ENCODE peak calls at places on chromosomes 12 and 14, in seven cellular contexts. A is A673, M is foreskin keratinocyte, V is heart left ventricle, U is psoas muscle, D is heart right ventricle, F is lower lobe of right lung. C is an unnamed sample. For H3K4me1, the result is how much of the 10 kb centered on the place peaks cover.

GRCh38 chr14:99602054-99602787 is 1.8 kb downstream of the CCDC85C start:
- DNase-seq in M (no peak), F (peak), A (peak), U (no peak), D (no peak), V (no peak), C (no peak)

GRCh38 chr12:132208153-132208823 is 64.0 kb downstream of the NOC4L start:
- DNase-seq in U (no peak), D (no peak), A (no peak), V (no peak), F (no peak), M (no peak), C (no peak)

GRCh38 chr14:73180385-73180805 is 44.1 kb downstream of the PSEN1 start:
- DNase-seq in U (no peak), D (no peak), V (no peak), F (no peak), A (peak), M (peak), C (no peak)

GRCh38 chr14:74400328-74400727 is 25.7 kb downstream of the SYNDIG1L start:
- DNase-seq in M (no peak), D (no peak), A (peak), V (no peak), U (no peak), F (no peak), C (peak)

GRCh38 chr12:50174971-50175715 is 8.0 kb upstream of the CERS5 start:
- DNase-seq in F (no peak), U (no peak), M (no peak), D (no peak), V (no peak), A (peak), C (peak)

GRCh38 chr12:13222076-13222475 is 25.6 kb downstream of the EMP1 start:
- DNase-seq in D (peak), V (peak), A (no peak), M (no peak), F (no peak), U (peak), C (no peak)

GRCh38 chr14:70808402-70809237 is 693 bp downstream of the MAP3K9 start:
- DNase-seq in F (peak), V (peak), M (no peak), D (peak), U (peak), A (peak), C (peak)

GRCh38 chr14:76203086-76204001 is 51.6 kb downstream of the GPATCH2L start:
- DNase-seq in M (peak), F (no peak), V (no peak), U (no peak), A (no peak), D (no peak), C (no peak)

GRCh38 chr12:95258146-95258545 is 40.5 kb downstream of the VEZT start:
- DNase-seq in F (no peak), V (no peak), U (no peak), D (no peak), M (peak), A (no peak), C (no peak)

GRCh38 chr12:131642771-131643170 is 68.1 kb upstream of the SFSWAP start:
- DNase-seq in D (no peak), V (no peak), F (no peak), A (no peak), M (no peak), U (no peak), C (no peak)

GRCh38 chr14:69685217-69685616 is 73.8 kb downstream of the SUSD6 start:
- DNase-seq in A (no peak), D (no peak), F (no peak), V (no peak), M (peak), U (no peak), C (peak)

GRCh38 chr12:3251691-3252090 is 174.5 kb downstream of the TSPAN9 start:
- DNase-seq in D (peak), V (peak), M (no peak), F (no peak), A (no peak), U (no peak), C (peak)

GRCh38 chr12:127670294-127670693 is 596.7 kb upstream of the TMEM132C start:
- DNase-seq in V (no peak), D (no peak), A (no peak), F (no peak), M (no peak), U (no peak), C (no peak)
- H3K27ac ChIP-seq in V (no peak), D (no peak), A (no peak), F (no peak), M (no peak), U (no peak), C (no peak)

GRCh38 chr14:93090826-93091583 is 24.7 kb downstream of the ITPK1 start:
- DNase-seq in V (no peak), A (no peak), D (peak), U (no peak), F (no peak), M (no peak), C (no peak)
- H3K4me1 ChIP-seq in V (half or more), A (under half), D (half or more), U (under half), F (under half), M (under half), C (under half)

GRCh38 chr14:54691525-54692260 is 124.8 kb downstream of the SAMD4A start:
- DNase-seq in U (peak), V (peak), D (peak), M (no peak), A (peak), F (peak), C (peak)
- H3K27ac ChIP-seq in U (peak), V (peak), D (peak), M (no peak), A (no peak), F (peak), C (no peak)

GRCh38 chr14:51862171-51862838 is 1.9 kb downstream of the GNG2 start:
- DNase-seq in D (no peak), V (no peak), U (no peak), A (no peak), M (no peak), F (no peak), C (no peak)
- H3K4me1 ChIP-seq in D (under half), V (half or more), U (under half), A (under half), M (under half), F (under half), C (under half)

DNA sequence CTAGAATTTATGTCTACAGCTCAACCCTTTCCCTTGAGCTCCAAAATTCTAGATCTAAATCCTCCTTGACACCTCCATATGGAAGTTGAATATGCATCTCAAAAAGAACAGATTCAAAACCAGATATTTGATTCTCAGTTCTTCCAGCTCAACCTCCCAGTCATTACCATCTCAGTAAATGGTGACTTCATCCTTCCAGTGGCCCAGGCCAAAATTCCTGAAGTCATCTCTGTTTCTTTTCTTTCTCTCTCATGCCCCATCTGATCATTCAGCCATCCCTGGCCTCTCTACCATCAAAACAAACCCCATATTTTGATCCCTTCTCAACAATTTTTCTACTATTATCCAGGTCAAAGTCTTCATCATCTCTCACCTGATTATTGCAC is 29.4 kb upstream of the LUM start:
- DNase-seq in V (peak), F (no peak), D (no peak), U (no peak), A (no peak), M (no peak), C (no peak)
- H3K27ac ChIP-seq in V (peak), F (peak), D (peak), U (peak), A (no peak), M (no peak), C (no peak)

DNA sequence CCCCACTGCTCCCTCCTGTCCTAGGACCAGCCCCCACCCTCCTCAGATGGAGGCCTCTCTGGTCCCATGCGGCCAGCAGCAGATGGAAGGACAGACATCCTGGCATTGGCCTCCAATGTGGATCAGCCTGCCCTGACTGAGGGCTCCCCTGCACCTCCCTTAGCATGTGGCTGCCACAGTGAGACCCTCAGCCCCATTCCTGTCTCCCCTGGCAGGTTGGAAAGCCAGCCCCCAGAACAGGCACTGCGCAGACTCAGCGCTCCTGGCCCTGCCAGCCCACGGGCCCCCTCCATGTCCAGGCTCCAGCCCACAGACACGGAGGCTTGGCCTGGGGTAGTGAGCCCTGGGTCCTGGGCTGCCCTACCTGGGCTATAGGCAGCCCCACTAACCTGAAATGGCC is 47.2 kb upstream of the DIO3 start:
- DNase-seq in D (no peak), A (no peak), F (no peak), M (no peak), V (no peak), U (no peak), C (no peak)
- H3K4me1 ChIP-seq in D (under half), A (under half), F (under half), M (under half), V (under half), U (under half), C (under half)

C was measured in SJCRH30.